ENCODE peak calls at places on chromosomes 13 and 19, in eight cellular contexts. G, K, V, L, H, J, T and E are unnamed samples.

GRCh38 chr19:51994048-51994644 is 7.5 kb upstream of the ZNF350 start:
- DNase-seq in G (no peak), H (no peak), K (no peak), V (no peak), L (no peak), T (no peak), J (no peak), E (no peak)

GRCh38 chr19:6076675-6077463 is 33.4 kb downstream of the RFX2 start:
- DNase-seq in K (no peak), V (no peak), G (no peak), J (no peak), T (peak), H (peak), L (peak), E (no peak)

GRCh38 chr13:113404723-113405471 is 41.0 kb upstream of the GRTP1 start:
- DNase-seq in L (no peak), G (no peak), H (no peak), T (no peak), K (peak), J (no peak), V (no peak), E (no peak)

GRCh38 chr19:42076375-42076944 is 494 bp downstream of the ZNF574 start:
- DNase-seq in J (no peak), T (no peak), H (no peak), K (no peak), G (no peak), L (no peak), V (no peak), E (no peak)

GRCh38 chr13:77061362-77061761 is 34.4 kb upstream of the FBXL3 start:
- DNase-seq in K (no peak), H (no peak), V (no peak), T (no peak), J (no peak), L (no peak), G (no peak), E (no peak)

GRCh38 chr13:99722931-99723330 is 221.7 kb downstream of the TM9SF2 start:
- DNase-seq in H (no peak), L (no peak), K (no peak), T (no peak), J (no peak), G (no peak), V (no peak), E (no peak)

GRCh38 chr13:36369268-36370107 is 23.3 kb upstream of the SPART start:
- DNase-seq in T (peak), V (no peak), G (no peak), H (peak), K (no peak), J (no peak), L (no peak), E (no peak)

GRCh38 chr13:51778407-51778806 is 25.6 kb downstream of the DHRS12 start:
- DNase-seq in G (no peak), L (no peak), J (no peak), K (no peak), H (no peak), T (no peak), V (no peak), E (no peak)

GRCh38 chr13:113660066-113660465 is 2.1 kb upstream of the ATP4B start:
- DNase-seq in K (no peak), V (no peak), T (no peak), L (no peak), H (no peak), J (no peak), G (no peak), E (no peak)

GRCh38 chr13:51729853-51730553 is 74.0 kb downstream of the DHRS12 start:
- DNase-seq in T (peak), J (no peak), L (no peak), G (no peak), K (no peak), V (no peak), H (peak), E (no peak)

GRCh38 chr13:73274147-73274546 is 215.3 kb downstream of the KLF5 start:
- DNase-seq in L (peak), H (peak), G (no peak), T (no peak), K (no peak), J (no peak), V (no peak), E (no peak)

GRCh38 chr13:97367427-97367826 is 66.5 kb upstream of the RAP2A start:
- DNase-seq in L (peak), G (no peak), K (no peak), V (no peak), H (peak), T (peak), J (no peak), E (no peak)

GRCh38 chr19:390386-391198 is 18.4 kb downstream of the C2CD4C start:
- DNase-seq in H (no peak), J (no peak), K (no peak), T (no peak), L (no peak), G (no peak), V (no peak), E (no peak)

GRCh38 chr19:12065100-12065538 is 588 bp downstream of the ZNF844 start:
- DNase-seq in T (peak), J (no peak), V (no peak), L (no peak), G (no peak), H (peak), K (no peak), E (no peak)

GRCh38 chr13:33937373-33938087 is 119.6 kb downstream of the RFC3 start:
- DNase-seq in V (no peak), L (no peak), G (no peak), H (no peak), K (no peak), J (no peak), T (no peak), E (no peak)

GRCh38 chr13:23631676-23632622 is 61.7 kb downstream of the TNFRSF19 start:
- DNase-seq in T (no peak), G (no peak), J (no peak), K (no peak), V (no peak), L (no peak), H (no peak), E (no peak)

GRCh38 chr13:24632382-24633121 is 47.7 kb upstream of the ATP12A start:
- DNase-seq in K (no peak), T (no peak), V (no peak), J (no peak), H (no peak), G (no peak), L (no peak), E (no peak)

GRCh38 chr13:59452189-59452588 is 711.5 kb downstream of the DIAPH3 start:
- DNase-seq in V (no peak), K (no peak), H (no peak), L (no peak), G (no peak), T (no peak), J (no peak), E (no peak)

GRCh38 chr19:7748756-7749155 is 1.4 kb upstream of the CD209 start:
- DNase-seq in J (no peak), T (peak), L (no peak), G (peak), V (no peak), K (peak), H (no peak), E (no peak)

GRCh38 chr13:51804295-51805172 is 571 bp upstream of the DHRS12 start:
- DNase-seq in H (no peak), K (no peak), J (no peak), V (no peak), G (no peak), L (no peak), T (no peak), E (no peak)

GRCh38 chr19:13794388-13794751 is 873 bp upstream of the ZSWIM4 start:
- DNase-seq in L (peak), K (no peak), T (peak), J (no peak), V (no peak), G (no peak), H (peak), E (no peak)

GRCh38 chr19:14158276-14159023 is 22.1 kb upstream of the ASF1B start:
- DNase-seq in V (no peak), G (no peak), H (no peak), K (no peak), L (no peak), J (no peak), T (no peak), E (no peak)

GRCh38 chr19:3062165-3063105 is at the start of gene TLE5:
- DNase-seq in K (no peak), T (peak), H (peak), L (no peak), J (peak), G (peak), V (peak), E (peak)

GRCh38 chr13:28679628-28680027 is 20.7 kb downstream of the POMP start:
- DNase-seq in K (no peak), G (no peak), V (no peak), J (no peak), L (no peak), T (peak), H (peak), E (no peak)

GRCh38 chr13:77515785-77516184 is 19.7 kb upstream of the SCEL start:
- DNase-seq in L (no peak), K (no peak), T (no peak), J (no peak), V (no peak), G (no peak), H (no peak), E (no peak)